ENCODE peak calls at places on chromosomes 2 and 18, in ten cellular contexts. One of them, this sample, is unnamed.
A peak's percentile ranks its signal among the peaks of the same experiment; 100 is the strongest.

GRCh38 chr2:205585451-205586045 is 96.8 kb upstream of the NRP2 start:
- DNase-seq in T-helper 9 cell: no peak
- DNase-seq in GM10248: no peak
- DNase-seq in A673: no peak
- DNase-seq in T follicular helper cell: no peak
- DNase-seq in left ventricle myocardium superior: no peak
- DNase-seq in stimulated activated CD4-positive, alpha-beta T cell treated with anti-CD3 and anti-CD28 coated beads, Interleukin-15, amount 100 ng/mL, for 24 hours: no peak
- DNase-seq in LoVo: no peak
- DNase-seq in stimulated activated naive B cell treated with anti-CD40 and anti-IgM and Interleukin-4, amounts not matched to agents 10 μg/mL and 1 μg/mL and 100 μg/mL, for 72 hours: no peak
- DNase-seq in tibial artery: no peak
- DNase-seq in this sample: no peak

GRCh38 chr2:162457021-162457420 is 113.1 kb downstream of the GCA start:
- DNase-seq in T-helper 9 cell: no peak
- DNase-seq in GM10248: no peak
- DNase-seq in A673: no peak
- DNase-seq in T follicular helper cell: no peak
- DNase-seq in left ventricle myocardium superior: no peak
- DNase-seq in stimulated activated CD4-positive, alpha-beta T cell treated with anti-CD3 and anti-CD28 coated beads, Interleukin-15, amount 100 ng/mL, for 24 hours: no peak
- DNase-seq in LoVo: no peak
- DNase-seq in stimulated activated naive B cell treated with anti-CD40 and anti-IgM and Interleukin-4, amounts not matched to agents 10 μg/mL and 1 μg/mL and 100 μg/mL, for 72 hours: no peak
- DNase-seq in tibial artery: no peak
- DNase-seq in this sample: no peak

GRCh38 chr18:33184178-33184577 is 256.3 kb downstream of the CCDC178 start:
- DNase-seq in T-helper 9 cell: no peak
- DNase-seq in GM10248: no peak
- DNase-seq in A673: no peak
- DNase-seq in T follicular helper cell: no peak
- DNase-seq in left ventricle myocardium superior: no peak
- DNase-seq in stimulated activated CD4-positive, alpha-beta T cell treated with anti-CD3 and anti-CD28 coated beads, Interleukin-15, amount 100 ng/mL, for 24 hours: no peak
- DNase-seq in LoVo: no peak
- DNase-seq in stimulated activated naive B cell treated with anti-CD40 and anti-IgM and Interleukin-4, amounts not matched to agents 10 μg/mL and 1 μg/mL and 100 μg/mL, for 72 hours: no peak
- DNase-seq in tibial artery: no peak
- DNase-seq in this sample: no peak

GRCh38 chr2:172698041-172698863 is 37.4 kb upstream of the RAPGEF4 start:
- DNase-seq in T-helper 9 cell: no peak
- DNase-seq in GM10248: peak; percentile 42
- DNase-seq in A673: peak; percentile 58
- DNase-seq in T follicular helper cell: no peak
- DNase-seq in left ventricle myocardium superior: no peak
- DNase-seq in stimulated activated CD4-positive, alpha-beta T cell treated with anti-CD3 and anti-CD28 coated beads, Interleukin-15, amount 100 ng/mL, for 24 hours: peak; percentile 37
- DNase-seq in LoVo: peak; percentile 78
- DNase-seq in stimulated activated naive B cell treated with anti-CD40 and anti-IgM and Interleukin-4, amounts not matched to agents 10 μg/mL and 1 μg/mL and 100 μg/mL, for 72 hours: no peak
- DNase-seq in tibial artery: no peak
- DNase-seq in this sample: no peak

GRCh38 chr18:37565138-37565984 is at the start of gene CELF4:
- DNase-seq in T-helper 9 cell: no peak
- DNase-seq in GM10248: no peak
- DNase-seq in A673: peak; percentile 4
- DNase-seq in T follicular helper cell: no peak
- DNase-seq in left ventricle myocardium superior: no peak
- DNase-seq in stimulated activated CD4-positive, alpha-beta T cell treated with anti-CD3 and anti-CD28 coated beads, Interleukin-15, amount 100 ng/mL, for 24 hours: no peak
- DNase-seq in LoVo: no peak
- DNase-seq in stimulated activated naive B cell treated with anti-CD40 and anti-IgM and Interleukin-4, amounts not matched to agents 10 μg/mL and 1 μg/mL and 100 μg/mL, for 72 hours: no peak
- DNase-seq in tibial artery: no peak
- DNase-seq in this sample: no peak

GRCh38 chr2:151258121-151258520 is 3.5 kb downstream of the RBM43 start:
- DNase-seq in T-helper 9 cell: no peak
- DNase-seq in GM10248: no peak
- DNase-seq in A673: no peak
- DNase-seq in T follicular helper cell: no peak
- DNase-seq in left ventricle myocardium superior: no peak
- DNase-seq in stimulated activated CD4-positive, alpha-beta T cell treated with anti-CD3 and anti-CD28 coated beads, Interleukin-15, amount 100 ng/mL, for 24 hours: no peak
- DNase-seq in LoVo: no peak
- DNase-seq in stimulated activated naive B cell treated with anti-CD40 and anti-IgM and Interleukin-4, amounts not matched to agents 10 μg/mL and 1 μg/mL and 100 μg/mL, for 72 hours: no peak
- DNase-seq in tibial artery: no peak
- DNase-seq in this sample: no peak

GRCh38 chr2:81675651-81676050 is 1371.1 kb upstream of the LRRTM1 start:
- DNase-seq in T-helper 9 cell: no peak
- DNase-seq in GM10248: no peak
- DNase-seq in A673: no peak
- DNase-seq in T follicular helper cell: no peak
- DNase-seq in left ventricle myocardium superior: no peak
- DNase-seq in stimulated activated CD4-positive, alpha-beta T cell treated with anti-CD3 and anti-CD28 coated beads, Interleukin-15, amount 100 ng/mL, for 24 hours: no peak
- DNase-seq in LoVo: no peak
- DNase-seq in stimulated activated naive B cell treated with anti-CD40 and anti-IgM and Interleukin-4, amounts not matched to agents 10 μg/mL and 1 μg/mL and 100 μg/mL, for 72 hours: no peak
- DNase-seq in tibial artery: no peak
- DNase-seq in this sample: no peak

GRCh38 chr18:36769611-36770314 is 59.0 kb downstream of the TPGS2 start:
- DNase-seq in T-helper 9 cell: no peak
- DNase-seq in GM10248: peak; percentile 36
- DNase-seq in A673: peak; percentile 35
- DNase-seq in T follicular helper cell: no peak
- DNase-seq in left ventricle myocardium superior: peak; percentile 52
- DNase-seq in stimulated activated CD4-positive, alpha-beta T cell treated with anti-CD3 and anti-CD28 coated beads, Interleukin-15, amount 100 ng/mL, for 24 hours: peak; percentile 23
- DNase-seq in LoVo: no peak
- DNase-seq in stimulated activated naive B cell treated with anti-CD40 and anti-IgM and Interleukin-4, amounts not matched to agents 10 μg/mL and 1 μg/mL and 100 μg/mL, for 72 hours: no peak
- DNase-seq in tibial artery: no peak
- DNase-seq in this sample: no peak

GRCh38 chr2:37458133-37458532 is 113.7 kb downstream of the QPCT start:
- DNase-seq in T-helper 9 cell: no peak
- DNase-seq in GM10248: no peak
- DNase-seq in A673: no peak
- DNase-seq in T follicular helper cell: no peak
- DNase-seq in left ventricle myocardium superior: no peak
- DNase-seq in stimulated activated CD4-positive, alpha-beta T cell treated with anti-CD3 and anti-CD28 coated beads, Interleukin-15, amount 100 ng/mL, for 24 hours: no peak
- DNase-seq in LoVo: no peak
- DNase-seq in stimulated activated naive B cell treated with anti-CD40 and anti-IgM and Interleukin-4, amounts not matched to agents 10 μg/mL and 1 μg/mL and 100 μg/mL, for 72 hours: no peak
- DNase-seq in tibial artery: no peak
- DNase-seq in this sample: no peak

GRCh38 chr2:111930875-111931274 is 32.5 kb downstream of the MERTK start:
- DNase-seq in T-helper 9 cell: no peak
- DNase-seq in GM10248: no peak
- DNase-seq in A673: peak; percentile 46
- DNase-seq in T follicular helper cell: no peak
- DNase-seq in left ventricle myocardium superior: no peak
- DNase-seq in stimulated activated CD4-positive, alpha-beta T cell treated with anti-CD3 and anti-CD28 coated beads, Interleukin-15, amount 100 ng/mL, for 24 hours: peak; percentile 36
- DNase-seq in LoVo: peak; percentile 19
- DNase-seq in stimulated activated naive B cell treated with anti-CD40 and anti-IgM and Interleukin-4, amounts not matched to agents 10 μg/mL and 1 μg/mL and 100 μg/mL, for 72 hours: no peak
- DNase-seq in tibial artery: no peak
- DNase-seq in this sample: no peak

GRCh38 chr18:45054595-45054994 is 373.9 kb downstream of the SETBP1 start:
- DNase-seq in T-helper 9 cell: no peak
- DNase-seq in GM10248: no peak
- DNase-seq in A673: no peak
- DNase-seq in T follicular helper cell: no peak
- DNase-seq in left ventricle myocardium superior: no peak
- DNase-seq in stimulated activated CD4-positive, alpha-beta T cell treated with anti-CD3 and anti-CD28 coated beads, Interleukin-15, amount 100 ng/mL, for 24 hours: no peak
- DNase-seq in LoVo: no peak
- DNase-seq in stimulated activated naive B cell treated with anti-CD40 and anti-IgM and Interleukin-4, amounts not matched to agents 10 μg/mL and 1 μg/mL and 100 μg/mL, for 72 hours: no peak
- DNase-seq in tibial artery: no peak
- DNase-seq in this sample: no peak

GRCh38 chr2:75896779-75897366 is 186.2 kb upstream of the GCFC2 start:
- DNase-seq in T-helper 9 cell: no peak
- DNase-seq in GM10248: peak; percentile 40
- DNase-seq in A673: peak; percentile 73
- DNase-seq in T follicular helper cell: no peak
- DNase-seq in left ventricle myocardium superior: no peak
- DNase-seq in stimulated activated CD4-positive, alpha-beta T cell treated with anti-CD3 and anti-CD28 coated beads, Interleukin-15, amount 100 ng/mL, for 24 hours: no peak
- DNase-seq in LoVo: peak; percentile 14
- DNase-seq in stimulated activated naive B cell treated with anti-CD40 and anti-IgM and Interleukin-4, amounts not matched to agents 10 μg/mL and 1 μg/mL and 100 μg/mL, for 72 hours: no peak
- DNase-seq in tibial artery: no peak
- DNase-seq in this sample: no peak

GRCh38 chr2:25992556-25992955 is 10.3 kb upstream of the KIF3C start:
- DNase-seq in T-helper 9 cell: no peak
- DNase-seq in GM10248: no peak
- DNase-seq in A673: no peak
- DNase-seq in T follicular helper cell: no peak
- DNase-seq in left ventricle myocardium superior: no peak
- DNase-seq in stimulated activated CD4-positive, alpha-beta T cell treated with anti-CD3 and anti-CD28 coated beads, Interleukin-15, amount 100 ng/mL, for 24 hours: no peak
- DNase-seq in LoVo: no peak
- DNase-seq in stimulated activated naive B cell treated with anti-CD40 and anti-IgM and Interleukin-4, amounts not matched to agents 10 μg/mL and 1 μg/mL and 100 μg/mL, for 72 hours: no peak
- DNase-seq in tibial artery: no peak
- DNase-seq in this sample: no peak

GRCh38 chr2:200578778-200579177 is 7.0 kb upstream of the AOX1 start:
- DNase-seq in T-helper 9 cell: no peak
- DNase-seq in GM10248: no peak
- DNase-seq in A673: peak; percentile 48
- DNase-seq in T follicular helper cell: no peak
- DNase-seq in left ventricle myocardium superior: no peak
- DNase-seq in stimulated activated CD4-positive, alpha-beta T cell treated with anti-CD3 and anti-CD28 coated beads, Interleukin-15, amount 100 ng/mL, for 24 hours: no peak
- DNase-seq in LoVo: peak; percentile 24
- DNase-seq in stimulated activated naive B cell treated with anti-CD40 and anti-IgM and Interleukin-4, amounts not matched to agents 10 μg/mL and 1 μg/mL and 100 μg/mL, for 72 hours: no peak
- DNase-seq in tibial artery: no peak
- DNase-seq in this sample: no peak

GRCh38 chr2:77228379-77228778 is 293.8 kb downstream of the LRRTM4 start:
- DNase-seq in T-helper 9 cell: no peak
- DNase-seq in GM10248: no peak
- DNase-seq in A673: peak; percentile 50
- DNase-seq in T follicular helper cell: no peak
- DNase-seq in left ventricle myocardium superior: no peak
- DNase-seq in stimulated activated CD4-positive, alpha-beta T cell treated with anti-CD3 and anti-CD28 coated beads, Interleukin-15, amount 100 ng/mL, for 24 hours: no peak
- DNase-seq in LoVo: no peak
- DNase-seq in stimulated activated naive B cell treated with anti-CD40 and anti-IgM and Interleukin-4, amounts not matched to agents 10 μg/mL and 1 μg/mL and 100 μg/mL, for 72 hours: no peak
- DNase-seq in tibial artery: no peak
- DNase-seq in this sample: no peak

GRCh38 chr2:64679673-64680425 is 26.1 kb upstream of the SERTAD2 start:
- DNase-seq in T-helper 9 cell: no peak
- DNase-seq in GM10248: no peak
- DNase-seq in A673: no peak
- DNase-seq in T follicular helper cell: no peak
- DNase-seq in left ventricle myocardium superior: no peak
- DNase-seq in stimulated activated CD4-positive, alpha-beta T cell treated with anti-CD3 and anti-CD28 coated beads, Interleukin-15, amount 100 ng/mL, for 24 hours: no peak
- DNase-seq in LoVo: no peak
- DNase-seq in stimulated activated naive B cell treated with anti-CD40 and anti-IgM and Interleukin-4, amounts not matched to agents 10 μg/mL and 1 μg/mL and 100 μg/mL, for 72 hours: no peak
- DNase-seq in tibial artery: no peak
- DNase-seq in this sample: no peak

GRCh38 chr2:134235771-134236170 is 18.1 kb upstream of the MGAT5 start:
- DNase-seq in T-helper 9 cell: no peak
- DNase-seq in GM10248: no peak
- DNase-seq in A673: no peak
- DNase-seq in T follicular helper cell: no peak
- DNase-seq in left ventricle myocardium superior: no peak
- DNase-seq in stimulated activated CD4-positive, alpha-beta T cell treated with anti-CD3 and anti-CD28 coated beads, Interleukin-15, amount 100 ng/mL, for 24 hours: no peak
- DNase-seq in LoVo: no peak
- DNase-seq in stimulated activated naive B cell treated with anti-CD40 and anti-IgM and Interleukin-4, amounts not matched to agents 10 μg/mL and 1 μg/mL and 100 μg/mL, for 72 hours: no peak
- DNase-seq in tibial artery: no peak
- DNase-seq in this sample: no peak

GRCh38 chr18:25262920-25263319 is 89.0 kb downstream of the ZNF521 start:
- DNase-seq in T-helper 9 cell: no peak
- DNase-seq in GM10248: no peak
- DNase-seq in A673: no peak
- DNase-seq in T follicular helper cell: no peak
- DNase-seq in left ventricle myocardium superior: no peak
- DNase-seq in stimulated activated CD4-positive, alpha-beta T cell treated with anti-CD3 and anti-CD28 coated beads, Interleukin-15, amount 100 ng/mL, for 24 hours: no peak
- DNase-seq in LoVo: no peak
- DNase-seq in stimulated activated naive B cell treated with anti-CD40 and anti-IgM and Interleukin-4, amounts not matched to agents 10 μg/mL and 1 μg/mL and 100 μg/mL, for 72 hours: no peak
- DNase-seq in tibial artery: no peak
- DNase-seq in this sample: no peak

GRCh38 chr2:121130301-121130850 is 154.6 kb downstream of the TFCP2L1 start:
- DNase-seq in T-helper 9 cell: no peak
- DNase-seq in GM10248: no peak
- DNase-seq in A673: no peak
- DNase-seq in T follicular helper cell: no peak
- DNase-seq in left ventricle myocardium superior: no peak
- DNase-seq in stimulated activated CD4-positive, alpha-beta T cell treated with anti-CD3 and anti-CD28 coated beads, Interleukin-15, amount 100 ng/mL, for 24 hours: no peak
- DNase-seq in LoVo: no peak
- DNase-seq in stimulated activated naive B cell treated with anti-CD40 and anti-IgM and Interleukin-4, amounts not matched to agents 10 μg/mL and 1 μg/mL and 100 μg/mL, for 72 hours: no peak
- DNase-seq in tibial artery: no peak
- DNase-seq in this sample: no peak

GRCh38 chr2:68764781-68765385 is 30.3 kb downstream of the ARHGAP25 start:
- DNase-seq in T-helper 9 cell: no peak
- DNase-seq in GM10248: no peak
- DNase-seq in A673: no peak
- DNase-seq in T follicular helper cell: no peak
- DNase-seq in left ventricle myocardium superior: no peak
- DNase-seq in stimulated activated CD4-positive, alpha-beta T cell treated with anti-CD3 and anti-CD28 coated beads, Interleukin-15, amount 100 ng/mL, for 24 hours: no peak
- DNase-seq in LoVo: no peak
- DNase-seq in stimulated activated naive B cell treated with anti-CD40 and anti-IgM and Interleukin-4, amounts not matched to agents 10 μg/mL and 1 μg/mL and 100 μg/mL, for 72 hours: no peak
- DNase-seq in tibial artery: no peak
- DNase-seq in this sample: no peak

GRCh38 chr2:33226546-33226945 is 249.9 kb upstream of the RASGRP3 start:
- DNase-seq in T-helper 9 cell: no peak
- DNase-seq in GM10248: no peak
- DNase-seq in A673: no peak
- DNase-seq in T follicular helper cell: no peak
- DNase-seq in left ventricle myocardium superior: no peak
- DNase-seq in stimulated activated CD4-positive, alpha-beta T cell treated with anti-CD3 and anti-CD28 coated beads, Interleukin-15, amount 100 ng/mL, for 24 hours: no peak
- DNase-seq in LoVo: no peak
- DNase-seq in stimulated activated naive B cell treated with anti-CD40 and anti-IgM and Interleukin-4, amounts not matched to agents 10 μg/mL and 1 μg/mL and 100 μg/mL, for 72 hours: no peak
- DNase-seq in tibial artery: no peak
- DNase-seq in this sample: no peak

GRCh38 chr2:241288489-241288888 is 27.0 kb downstream of the HDLBP start:
- DNase-seq in T-helper 9 cell: no peak
- DNase-seq in GM10248: no peak
- DNase-seq in A673: no peak
- DNase-seq in T follicular helper cell: no peak
- DNase-seq in left ventricle myocardium superior: no peak
- DNase-seq in stimulated activated CD4-positive, alpha-beta T cell treated with anti-CD3 and anti-CD28 coated beads, Interleukin-15, amount 100 ng/mL, for 24 hours: no peak
- DNase-seq in LoVo: no peak
- DNase-seq in stimulated activated naive B cell treated with anti-CD40 and anti-IgM and Interleukin-4, amounts not matched to agents 10 μg/mL and 1 μg/mL and 100 μg/mL, for 72 hours: no peak
- DNase-seq in tibial artery: no peak
- DNase-seq in this sample: no peak

GRCh38 chr2:144099746-144100438 is 420.0 kb downstream of the ZEB2 start:
- DNase-seq in T-helper 9 cell: no peak
- DNase-seq in GM10248: no peak
- DNase-seq in A673: no peak
- DNase-seq in T follicular helper cell: no peak
- DNase-seq in left ventricle myocardium superior: no peak
- DNase-seq in stimulated activated CD4-positive, alpha-beta T cell treated with anti-CD3 and anti-CD28 coated beads, Interleukin-15, amount 100 ng/mL, for 24 hours: no peak
- DNase-seq in LoVo: no peak
- DNase-seq in stimulated activated naive B cell treated with anti-CD40 and anti-IgM and Interleukin-4, amounts not matched to agents 10 μg/mL and 1 μg/mL and 100 μg/mL, for 72 hours: no peak
- DNase-seq in tibial artery: no peak
- DNase-seq in this sample: no peak

GRCh38 chr2:37635359-37636208 is 35.9 kb downstream of the CDC42EP3 start:
- DNase-seq in T-helper 9 cell: peak; percentile 46
- DNase-seq in GM10248: no peak
- DNase-seq in A673: no peak
- DNase-seq in T follicular helper cell: peak; percentile 50
- DNase-seq in left ventricle myocardium superior: no peak
- DNase-seq in stimulated activated CD4-positive, alpha-beta T cell treated with anti-CD3 and anti-CD28 coated beads, Interleukin-15, amount 100 ng/mL, for 24 hours: peak; percentile 82
- DNase-seq in LoVo: no peak
- DNase-seq in stimulated activated naive B cell treated with anti-CD40 and anti-IgM and Interleukin-4, amounts not matched to agents 10 μg/mL and 1 μg/mL and 100 μg/mL, for 72 hours: peak; percentile 78
- DNase-seq in tibial artery: peak; percentile 52
- DNase-seq in this sample: peak; percentile 47

GRCh38 chr2:222563319-222563718 is 92.6 kb downstream of the FARSB start:
- DNase-seq in T-helper 9 cell: no peak
- DNase-seq in GM10248: no peak
- DNase-seq in A673: no peak
- DNase-seq in T follicular helper cell: no peak
- DNase-seq in left ventricle myocardium superior: no peak
- DNase-seq in stimulated activated CD4-positive, alpha-beta T cell treated with anti-CD3 and anti-CD28 coated beads, Interleukin-15, amount 100 ng/mL, for 24 hours: no peak
- DNase-seq in LoVo: no peak
- DNase-seq in stimulated activated naive B cell treated with anti-CD40 and anti-IgM and Interleukin-4, amounts not matched to agents 10 μg/mL and 1 μg/mL and 100 μg/mL, for 72 hours: no peak
- DNase-seq in tibial artery: no peak
- DNase-seq in this sample: no peak

GRCh38 chr2:29664578-29664977 is 256.8 kb downstream of the ALK start:
- DNase-seq in T-helper 9 cell: no peak
- DNase-seq in GM10248: no peak
- DNase-seq in A673: no peak
- DNase-seq in T follicular helper cell: no peak
- DNase-seq in left ventricle myocardium superior: no peak
- DNase-seq in stimulated activated CD4-positive, alpha-beta T cell treated with anti-CD3 and anti-CD28 coated beads, Interleukin-15, amount 100 ng/mL, for 24 hours: no peak
- DNase-seq in LoVo: no peak
- DNase-seq in stimulated activated naive B cell treated with anti-CD40 and anti-IgM and Interleukin-4, amounts not matched to agents 10 μg/mL and 1 μg/mL and 100 μg/mL, for 72 hours: no peak
- DNase-seq in tibial artery: no peak
- DNase-seq in this sample: no peak

GRCh38 chr2:204344119-204344518 is 201.2 kb upstream of the PARD3B start:
- DNase-seq in T-helper 9 cell: no peak
- DNase-seq in GM10248: no peak
- DNase-seq in A673: no peak
- DNase-seq in T follicular helper cell: no peak
- DNase-seq in left ventricle myocardium superior: no peak
- DNase-seq in stimulated activated CD4-positive, alpha-beta T cell treated with anti-CD3 and anti-CD28 coated beads, Interleukin-15, amount 100 ng/mL, for 24 hours: no peak
- DNase-seq in LoVo: no peak
- DNase-seq in stimulated activated naive B cell treated with anti-CD40 and anti-IgM and Interleukin-4, amounts not matched to agents 10 μg/mL and 1 μg/mL and 100 μg/mL, for 72 hours: no peak
- DNase-seq in tibial artery: no peak
- DNase-seq in this sample: no peak

GRCh38 chr18:37604032-37604431 is 38.4 kb upstream of the CELF4 start:
- DNase-seq in T-helper 9 cell: no peak
- DNase-seq in GM10248: no peak
- DNase-seq in A673: no peak
- DNase-seq in T follicular helper cell: no peak
- DNase-seq in left ventricle myocardium superior: no peak
- DNase-seq in stimulated activated CD4-positive, alpha-beta T cell treated with anti-CD3 and anti-CD28 coated beads, Interleukin-15, amount 100 ng/mL, for 24 hours: no peak
- DNase-seq in LoVo: no peak
- DNase-seq in stimulated activated naive B cell treated with anti-CD40 and anti-IgM and Interleukin-4, amounts not matched to agents 10 μg/mL and 1 μg/mL and 100 μg/mL, for 72 hours: no peak
- DNase-seq in tibial artery: no peak
- DNase-seq in this sample: no peak